ENCODE peak calls at places on chromosomes 3 and 15, in seven cellular contexts. T, D, L, I, A, V and N are unnamed samples.

GRCh38 chr15:59792359-59792758 is 103.2 kb upstream of the BNIP2 start:
- DNase-seq in T (no peak), D (no peak), L (no peak), I (no peak), A (no peak), V (no peak), N (no peak)

GRCh38 chr15:40320931-40321371 is 2.5 kb upstream of the INAFM2 start:
- DNase-seq in T (peak; percentile 72), D (peak; percentile 75), L (peak; percentile 62), I (peak; percentile 74), A (no peak), V (no peak), N (peak; percentile 80)

GRCh38 chr3:50319872-50320625 is 2.5 kb downstream of the HYAL2 start:
- DNase-seq in T (peak; percentile 60), D (no peak), L (no peak), I (no peak), A (no peak), V (no peak), N (no peak)

GRCh38 chr3:188432826-188433525 is 279.0 kb downstream of the LPP start:
- DNase-seq in T (peak; percentile 70), D (no peak), L (no peak), I (no peak), A (no peak), V (no peak), N (no peak)

GRCh38 chr15:86009727-86010126 is 69.9 kb upstream of the AGBL1 start:
- DNase-seq in T (no peak), D (no peak), L (no peak), I (no peak), A (no peak), V (no peak), N (no peak)

GRCh38 chr3:128312271-128312670 is 154.4 kb downstream of the DNAJB8 start:
- DNase-seq in T (no peak), D (no peak), L (no peak), I (no peak), A (no peak), V (no peak), N (no peak)

GRCh38 chr3:14371573-14372474 is 30.6 kb upstream of the SLC6A6 start:
- DNase-seq in T (peak; percentile 43), D (peak; percentile 86), L (peak; percentile 17), I (no peak), A (no peak), V (peak; percentile 15), N (peak; percentile 41)

GRCh38 chr3:53044371-53045106 is 1.3 kb downstream of the SFMBT1 start:
- DNase-seq in T (peak; percentile 28), D (peak; percentile 24), L (peak; percentile 32), I (peak; percentile 30), A (peak; percentile 13), V (no peak), N (peak; percentile 15)

GRCh38 chr3:152961323-152961722 is 126.4 kb downstream of the P2RY1 start:
- DNase-seq in T (peak; percentile 49), D (peak; percentile 60), L (no peak), I (no peak), A (no peak), V (no peak), N (peak; percentile 45)

GRCh38 chr3:170909129-170909903 is 879 bp upstream of the EIF5A2 start:
- DNase-seq in T (peak; percentile 3), D (peak; percentile 90), L (no peak), I (no peak), A (no peak), V (peak; percentile 94), N (peak; percentile 91)

GRCh38 chr15:101046826-101047225 is 127.7 kb downstream of the LRRK1 start:
- DNase-seq in T (no peak), D (no peak), L (no peak), I (no peak), A (no peak), V (no peak), N (no peak)

GRCh38 chr15:64893481-64894394 is 18.0 kb upstream of the ANKDD1A start:
- DNase-seq in T (peak; percentile 100), D (peak; percentile 67), L (peak; percentile 96), I (peak; percentile 92), A (peak; percentile 74), V (peak; percentile 86), N (peak; percentile 96)

GRCh38 chr15:43484455-43484854 is 8.5 kb downstream of the TP53BP1 start:
- DNase-seq in T (no peak), D (no peak), L (no peak), I (no peak), A (no peak), V (no peak), N (no peak)

GRCh38 chr3:195033531-195034091 is 237.3 kb downstream of the XXYLT1 start:
- DNase-seq in T (peak; percentile 76), D (peak; percentile 57), L (no peak), I (no peak), A (no peak), V (no peak), N (peak; percentile 38)

GRCh38 chr3:193776626-193777025 is 183.6 kb downstream of the OPA1 start:
- DNase-seq in T (no peak), D (no peak), L (peak; percentile 6), I (no peak), A (no peak), V (no peak), N (no peak)

GRCh38 chr3:39809181-39809994 is at the start of gene MYRIP:
- DNase-seq in T (peak; percentile 84), D (peak; percentile 36), L (no peak), I (peak; percentile 30), A (peak; percentile 11), V (no peak), N (peak; percentile 18)

GRCh38 chr15:99845009-99845408 is 111.8 kb upstream of the LYSMD4 start:
- DNase-seq in T (no peak), D (peak; percentile 11), L (peak; percentile 16), I (no peak), A (no peak), V (peak; percentile 20), N (peak; percentile 6)

GRCh38 chr3:58581328-58582091 is 4.3 kb upstream of the FAM107A start:
- DNase-seq in T (no peak), D (no peak), L (no peak), I (peak; percentile 63), A (no peak), V (no peak), N (no peak)

GRCh38 chr3:159964166-159964973 is 24.3 kb upstream of the IL12A start:
- DNase-seq in T (peak; percentile 47), D (peak; percentile 55), L (no peak), I (no peak), A (no peak), V (peak; percentile 63), N (peak; percentile 78)

GRCh38 chr3:82736696-82737277 is 975.3 kb upstream of the GBE1 start:
- DNase-seq in T (no peak), D (no peak), L (no peak), I (no peak), A (no peak), V (no peak), N (no peak)

GRCh38 chr3:143302638-143303171 is 183.1 kb downstream of the CHST2 start:
- DNase-seq in T (peak; percentile 90), D (peak; percentile 91), L (no peak), I (no peak), A (no peak), V (peak; percentile 36), N (peak; percentile 56)

GRCh38 chr3:187709155-187709554 is 6.8 kb upstream of the RTP2 start:
- DNase-seq in T (no peak), D (no peak), L (no peak), I (no peak), A (no peak), V (no peak), N (no peak)

GRCh38 chr3:186993940-186994670 is 63.8 kb downstream of the ST6GAL1 start:
- DNase-seq in T (no peak), D (no peak), L (no peak), I (no peak), A (no peak), V (no peak), N (no peak)

GRCh38 chr3:71707600-71707999 is 17.6 kb downstream of the EIF4E3 start:
- DNase-seq in T (no peak), D (no peak), L (no peak), I (no peak), A (no peak), V (no peak), N (no peak)

GRCh38 chr3:190481779-190482178 is 32.1 kb upstream of the TMEM207 start:
- DNase-seq in T (no peak), D (no peak), L (no peak), I (no peak), A (no peak), V (no peak), N (no peak)

GRCh38 chr3:156449712-156450574 is 105.0 kb downstream of the SSR3 start:
- DNase-seq in T (peak; percentile 55), D (peak; percentile 48), L (no peak), I (no peak), A (no peak), V (no peak), N (peak; percentile 46)

GRCh38 chr15:58734859-58735258 is 14.6 kb downstream of the ADAM10 start:
- DNase-seq in T (no peak), D (no peak), L (no peak), I (no peak), A (no peak), V (no peak), N (peak; percentile 13)

GRCh38 chr15:84750583-84751092 is 2.2 kb downstream of the ZNF592 start:
- DNase-seq in T (no peak), D (no peak), L (no peak), I (no peak), A (no peak), V (no peak), N (no peak)

GRCh38 chr15:96135166-96136093 is 195.1 kb upstream of the NR2F2 start:
- DNase-seq in T (no peak), D (no peak), L (no peak), I (no peak), A (no peak), V (no peak), N (no peak)